ENCODE peak calls at places on chromosomes 2 and 18, in five cellular contexts. E is cardiac muscle cell, L is Panc1, G is stomach, J is Peyer's patch. P is an unnamed sample. For H3K4me1 and H3K27me3, the result is how much of the 10 kb centered on the place peaks cover.

GRCh38 chr2:19846030-19846429 is 55.8 kb downstream of the TTC32 start:
- DNase-seq in G (no peak), L (no peak), J (no peak), E (no peak), P (peak)

GRCh38 chr2:190679813-190680591 is 31.1 kb downstream of the NAB1 start:
- DNase-seq in J (peak), E (peak), L (peak), G (peak), P (no peak)

GRCh38 chr2:146837857-146838256 is 1007.0 kb upstream of the ACVR2A start:
- DNase-seq in E (peak), J (no peak), L (no peak), G (no peak), P (no peak)

GRCh38 chr2:197839327-197839726 is 34.9 kb downstream of the PLCL1 start:
- DNase-seq in G (no peak), E (no peak), L (no peak), J (no peak), P (no peak)

GRCh38 chr2:231124833-231125232 is at the start of gene HTR2B:
- DNase-seq in L (no peak), G (no peak), E (peak), J (no peak), P (no peak)

GRCh38 chr2:183359867-183360266 is 235.6 kb downstream of the NUP35 start:
- DNase-seq in E (no peak), J (no peak), G (no peak), L (no peak), P (no peak)

GRCh38 chr18:48590678-48591077 is 51.8 kb downstream of the CTIF start:
- DNase-seq in L (no peak), J (no peak), E (no peak), G (no peak), P (no peak)

GRCh38 chr2:73716518-73717250 is 20.5 kb downstream of the TPRKB start:
- DNase-seq in E (no peak), L (no peak), J (no peak), G (no peak), P (no peak)

GRCh38 chr2:46493241-46493970 is 14.0 kb downstream of the TMEM247 start:
- DNase-seq in J (no peak), E (peak), L (no peak), G (no peak), P (peak)

GRCh38 chr2:236938126-236938525 is 147.6 kb upstream of the COPS8 start:
- DNase-seq in L (no peak), J (no peak), E (no peak), G (no peak), P (peak)

GRCh38 chr18:55768255-55768654 is 180.3 kb upstream of the TCF4 start:
- DNase-seq in G (no peak), L (no peak), E (no peak), J (no peak), P (no peak)

GRCh38 chr2:112182581-112183034 is 44.4 kb downstream of the FBLN7 start:
- DNase-seq in L (no peak), G (no peak), J (no peak), E (no peak), P (no peak)

GRCh38 chr2:241703128-241703604 is 1.3 kb downstream of the ING5 start:
- DNase-seq in E (no peak), J (no peak), G (peak), L (no peak), P (no peak)

GRCh38 chr2:96438589-96438988 is 66.6 kb downstream of the NEURL3 start:
- DNase-seq in J (no peak), L (no peak), G (no peak), E (no peak), P (no peak)

GRCh38 chr2:203484266-203485112 is 50.6 kb downstream of the RAPH1 start:
- DNase-seq in E (peak), J (no peak), G (peak), L (peak), P (no peak)

GRCh38 chr2:38381381-38382143 is 4.5 kb upstream of the ATL2 start:
- DNase-seq in J (no peak), G (no peak), E (no peak), L (no peak), P (no peak)

GRCh38 chr2:234014462-234014861 is 36.0 kb upstream of the SPP2 start:
- DNase-seq in J (no peak), G (no peak), L (no peak), E (no peak), P (no peak)

GRCh38 chr18:78632111-78632541 is 347.5 kb upstream of the SALL3 start:
- DNase-seq in L (peak), J (no peak), G (no peak), E (no peak), P (no peak)

GRCh38 chr2:30147715-30148611 is 1.2 kb downstream of the YPEL5 start:
- DNase-seq in E (peak), J (peak), G (peak), L (no peak), P (peak)

GRCh38 chr2:118738524-118739308 is 108.7 kb downstream of the EN1 start:
- DNase-seq in J (no peak), L (peak), G (no peak), E (no peak), P (peak)

GRCh38 chr2:105393373-105394055 is 5.3 kb downstream of the FHL2 start:
- DNase-seq in E (no peak), L (no peak), G (no peak), J (no peak), P (peak)

GRCh38 chr2:16650287-16651249 is 15.1 kb downstream of the CYRIA start:
- DNase-seq in E (no peak), J (no peak), G (no peak), L (no peak), P (no peak)
- H3K4me1 ChIP-seq in E (under half), J (under half), G (half or more), L (under half), P (under half)

GRCh38 chr2:218718058-218718457 is 7.4 kb downstream of the TTLL4 start:
- DNase-seq in L (no peak), E (no peak), J (no peak), G (no peak), P (no peak)
- H3K27ac ChIP-seq in L (no peak), E (no peak), J (no peak), G (peak), P (no peak)

GRCh38 chr2:219037783-219038549 is 3.4 kb downstream of the CFAP65 start:
- DNase-seq in E (no peak), J (peak), L (no peak), G (peak), P (no peak)
- H3K27me3 ChIP-seq in E (half or more), J (under half), L (under half), G (under half), P (under half)

GRCh38 chr2:17646096-17646554 is 105.6 kb downstream of the VSNL1 start:
- DNase-seq in E (peak), L (peak), G (peak), J (no peak), P (peak)
- H3K4me1 ChIP-seq in E (under half), L (under half), G (under half), J (under half), P (under half)